ENCODE peak calls at places on chromosomes 11 and 22, in seven cellular contexts. J is lower leg skin, W is D721Med, O is astrocyte, H is ovary, M is body of pancreas, R is PC-9. Q is an unnamed sample.

GRCh38 chr11:35473975-35474374 is 51.4 kb downstream of the PAMR1 start:
- DNase-seq in R (no peak), H (no peak), W (no peak), O (no peak), M (no peak), J (no peak), Q (no peak)

GRCh38 chr11:64553554-64554201 is 37.3 kb upstream of the SLC22A12 start:
- DNase-seq in J (no peak), M (peak), H (peak), O (peak), W (peak), R (peak), Q (no peak)

GRCh38 chr11:128499613-128500213 is 87.6 kb downstream of the ETS1 start:
- DNase-seq in M (no peak), O (no peak), R (no peak), W (no peak), H (no peak), J (no peak), Q (no peak)

GRCh38 chr11:32343325-32344008 is 91.9 kb downstream of the WT1 start:
- DNase-seq in H (no peak), R (no peak), W (no peak), M (no peak), O (no peak), J (no peak), Q (no peak)

GRCh38 chr11:108559340-108559739 is 34.2 kb downstream of the EXPH5 start:
- DNase-seq in M (no peak), R (no peak), H (no peak), W (no peak), J (no peak), O (peak), Q (no peak)

GRCh38 chr11:113189909-113190667 is 124.3 kb upstream of the TTC12 start:
- DNase-seq in H (no peak), O (peak), M (peak), R (peak), J (peak), W (no peak), Q (no peak)

GRCh38 chr22:44570476-44571445 is 72.7 kb upstream of the RTL6 start:
- DNase-seq in W (no peak), J (no peak), R (no peak), M (no peak), O (no peak), H (peak), Q (no peak)

GRCh38 chr22:40407021-40407761 is 36.8 kb downstream of the SGSM3 start:
- DNase-seq in J (no peak), W (no peak), O (no peak), R (no peak), M (no peak), H (no peak), Q (no peak)

GRCh38 chr11:9982796-9983579 is 311.0 kb downstream of the SBF2 start:
- DNase-seq in W (no peak), H (no peak), R (peak), M (no peak), J (no peak), O (peak), Q (no peak)

GRCh38 chr11:31412946-31413345 is 43.3 kb downstream of the DNAJC24 start:
- DNase-seq in W (no peak), J (no peak), H (no peak), R (no peak), O (peak), M (no peak), Q (no peak)

GRCh38 chr11:69172674-69173073 is 16.9 kb downstream of the SMIM38 start:
- DNase-seq in R (no peak), O (no peak), J (no peak), M (no peak), H (no peak), W (no peak), Q (no peak)

GRCh38 chr11:47964546-47964945 is 15.8 kb upstream of the PTPRJ start:
- DNase-seq in M (no peak), R (no peak), H (no peak), O (no peak), J (no peak), W (no peak), Q (no peak)

GRCh38 chr11:130001491-130002351 is 914 bp downstream of the PRDM10 start:
- DNase-seq in W (no peak), M (peak), J (no peak), O (peak), R (peak), H (no peak), Q (peak)

GRCh38 chr11:67289226-67289650 is at the start of gene ANKRD13D:
- DNase-seq in W (no peak), M (peak), H (no peak), R (no peak), J (no peak), O (no peak), Q (no peak)
- TF ChIP-seq CTCF in W (no peak), M (no peak), H (no peak), R (no peak), J (no peak), O (no peak), Q (no peak)

GRCh38 chr11:2699531-2700414 is at the start of gene KCNQ1OT1:
- DNase-seq in J (peak), R (peak), O (peak), W (no peak), M (peak), H (peak), Q (peak)
- TF ChIP-seq CTCF in J (no peak), R (no peak), O (no peak), W (no peak), M (no peak), H (no peak), Q (peak)

GRCh38 chr11:44241851-44242250 is 68.1 kb downstream of the ALX4 start:
- DNase-seq in R (no peak), H (no peak), J (no peak), M (no peak), W (no peak), O (no peak), Q (no peak)

GRCh38 chr11:44244649-44245308 is 65.2 kb downstream of the ALX4 start:
- DNase-seq in R (no peak), O (peak), W (no peak), M (no peak), J (no peak), H (no peak), Q (no peak)

GRCh38 chr11:44246726-44247125 is 63.2 kb downstream of the ALX4 start:
- DNase-seq in H (no peak), W (no peak), R (no peak), M (no peak), O (no peak), J (no peak), Q (no peak)

GRCh38 chr11:44243633-44244343 is 66.2 kb downstream of the ALX4 start:
- DNase-seq in J (no peak), H (no peak), W (no peak), O (peak), R (no peak), M (peak), Q (no peak)

GRCh38 chr11:44243086-44243485 is 66.9 kb downstream of the ALX4 start:
- DNase-seq in H (no peak), O (no peak), W (no peak), R (no peak), J (no peak), M (no peak), Q (no peak)
- TF ChIP-seq CTCF in H (no peak), O (no peak), W (no peak), R (no peak), J (no peak), M (no peak), Q (no peak)

DNA sequence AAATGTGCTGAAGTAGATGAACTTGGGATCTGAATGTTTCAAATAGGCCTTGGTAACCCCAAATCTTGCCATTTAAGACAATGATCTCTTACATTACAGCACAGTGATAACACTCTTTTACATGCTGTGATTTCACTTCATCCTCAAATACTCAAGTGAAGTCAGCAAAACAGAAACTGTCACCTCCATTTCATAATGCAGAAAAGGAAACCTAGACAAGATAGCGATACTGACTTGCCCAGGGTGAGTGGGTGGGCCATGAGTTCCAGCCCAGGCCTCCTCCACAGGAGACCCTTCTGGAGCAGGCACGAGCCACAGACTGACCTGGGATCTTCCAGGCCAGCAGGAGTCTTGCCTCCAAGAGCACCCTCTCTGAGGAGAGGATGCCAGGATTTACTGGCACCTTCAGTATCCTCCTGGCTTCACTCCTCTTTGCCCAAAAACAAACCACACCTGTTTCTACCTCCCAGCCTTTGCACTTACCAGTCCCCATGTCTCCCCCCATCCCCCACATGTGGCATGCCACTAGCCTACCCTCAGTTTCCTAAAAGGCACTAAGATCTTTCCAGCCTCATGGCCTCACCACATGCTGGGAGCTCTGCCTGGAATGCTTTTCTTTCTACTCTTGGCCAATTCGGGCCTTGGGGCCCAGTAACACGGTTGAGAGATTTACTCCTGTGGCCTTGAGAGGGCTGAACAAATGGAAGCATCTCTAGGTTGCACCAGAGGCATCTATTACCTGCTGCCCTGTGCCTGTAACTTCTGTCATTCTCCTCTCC is 1.9 kb upstream of the DGAT2 start:
- DNase-seq in W (no peak), O (no peak), J (no peak), H (no peak), M (no peak), R (no peak), Q (no peak)
- TF ChIP-seq CTCF in W (no peak), O (no peak), J (no peak), H (no peak), M (no peak), R (no peak), Q (no peak)

GRCh38 chr11:131579932-131580387 is 209.5 kb downstream of the NTM start:
- DNase-seq in W (no peak), O (peak), R (peak), M (peak), J (no peak), H (no peak), Q (no peak)
- TF ChIP-seq CTCF in W (peak), O (peak), R (peak), M (no peak), J (no peak), H (peak), Q (peak)

GRCh38 chr22:43471606-43472135 is 59.9 kb downstream of the MPPED1 start:
- DNase-seq in J (no peak), M (no peak), W (no peak), H (no peak), R (no peak), O (no peak), Q (no peak)

GRCh38 chr22:43473441-43473840 is 61.6 kb downstream of the MPPED1 start:
- DNase-seq in M (no peak), H (no peak), O (no peak), R (no peak), J (no peak), W (no peak), Q (no peak)

GRCh38 chr22:43470218-43470617 is 58.4 kb downstream of the MPPED1 start:
- DNase-seq in O (no peak), J (no peak), H (no peak), W (no peak), R (no peak), M (no peak), Q (no peak)

GRCh38 chr22:43473031-43473430 is 61.2 kb downstream of the MPPED1 start:
- DNase-seq in W (no peak), R (no peak), H (no peak), J (no peak), O (no peak), M (no peak), Q (no peak)

GRCh38 chr22:43471186-43471585 is 59.4 kb downstream of the MPPED1 start:
- DNase-seq in R (no peak), O (no peak), J (no peak), W (no peak), H (no peak), M (no peak), Q (no peak)
- TF ChIP-seq CTCF in R (no peak), O (no peak), J (no peak), W (no peak), H (no peak), M (no peak), Q (no peak)